ENCODE peak calls at places on chromosomes 16 and 17, in four cellular contexts. X is ovary; B is CD8-positive, alpha-beta memory T cell; U is IMR-90. M is an unnamed sample.

GRCh38 chr17:57551321-57552079 is 193.6 kb downstream of the CCDC182 start:
- DNase-seq in B (peak; percentile 20), U (no peak), X (no peak), M (no peak)

GRCh38 chr17:9670596-9670995 is 25.3 kb downstream of the USP43 start:
- DNase-seq in X (no peak), U (no peak), B (no peak), M (no peak)

GRCh38 chr16:50207652-50208051 is 54.5 kb downstream of the TENT4B start:
- DNase-seq in B (no peak), X (no peak), U (peak; percentile 72), M (no peak)

GRCh38 chr17:63039342-63039741 is 73.3 kb downstream of the TANC2 start:
- DNase-seq in U (peak; percentile 28), X (no peak), B (no peak), M (no peak)

GRCh38 chr17:1275962-1276736 is 3.3 kb upstream of the TRARG1 start:
- DNase-seq in B (peak; percentile 66), U (peak; percentile 27), X (peak; percentile 66), M (no peak)

GRCh38 chr17:42049834-42050359 is 504 bp downstream of the C17orf113 start:
- DNase-seq in X (no peak), U (no peak), B (no peak), M (no peak)

GRCh38 chr16:79662673-79663313 is 62.3 kb upstream of the MAF start:
- DNase-seq in X (no peak), B (no peak), U (no peak), M (no peak)

GRCh38 chr17:41710472-41711090 is 1.6 kb upstream of the GAST start:
- DNase-seq in X (no peak), U (peak; percentile 75), B (no peak), M (no peak)

GRCh38 chr16:1610071-1610840 is 1.6 kb downstream of the IFT140 start:
- DNase-seq in B (peak; percentile 92), X (peak; percentile 90), U (peak; percentile 73), M (no peak)

GRCh38 chr16:30805056-30805369 is 18.0 kb upstream of the ZNF629 start:
- DNase-seq in X (no peak), B (no peak), U (no peak), M (no peak)

GRCh38 chr16:67807148-67807682 is 526 bp downstream of the TSNAXIP1 start:
- DNase-seq in X (no peak), B (no peak), U (no peak), M (no peak)

GRCh38 chr16:67806428-67807147 is at the start of the genes RANBP10 and TSNAXIP1:
- DNase-seq in B (peak; percentile 96), X (peak; percentile 97), U (peak; percentile 99), M (peak; percentile 97)

GRCh38 chr16:67803894-67804293 is 2.5 kb downstream of the RANBP10 start:
- DNase-seq in X (no peak), U (no peak), B (no peak), M (no peak)

GRCh38 chr16:67805718-67806427 is 487 bp downstream of the RANBP10 start:
- DNase-seq in B (no peak), X (no peak), U (no peak), M (no peak)

DNA sequence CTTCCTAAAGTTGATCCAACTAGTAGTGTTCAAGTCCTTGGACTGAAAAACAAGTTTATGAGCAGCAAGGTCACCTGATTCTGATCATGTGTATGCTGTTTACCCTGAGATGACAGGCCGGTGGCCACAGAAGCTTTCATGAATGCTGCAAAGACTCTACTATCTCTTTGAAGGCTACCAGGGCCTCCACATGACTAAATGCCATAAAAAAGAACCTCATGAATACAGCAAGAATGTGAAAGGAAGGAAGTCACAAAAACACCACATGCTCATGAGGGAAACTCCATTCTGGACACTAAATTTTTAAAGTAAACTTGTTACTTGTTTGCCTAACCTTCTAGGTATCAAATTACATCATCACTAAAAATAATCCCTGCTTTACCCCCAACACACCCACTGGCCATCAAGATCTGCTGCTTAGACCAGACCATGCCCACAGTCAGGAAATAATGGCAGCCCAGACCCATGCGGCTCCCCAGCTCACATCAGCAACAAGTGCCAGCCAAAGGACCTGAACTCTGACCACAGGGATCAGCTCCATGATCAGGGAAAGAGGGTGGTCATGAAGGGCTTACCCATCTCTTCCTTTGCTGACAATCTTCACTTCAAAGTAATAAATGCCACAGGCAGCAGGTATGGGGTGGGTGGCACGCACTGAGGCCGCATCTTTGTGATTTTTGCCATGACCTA is 1.4 kb downstream of the RANBP10 start:
- DNase-seq in X (no peak), B (no peak), U (peak; percentile 34), M (no peak)
- H3K27ac ChIP-seq in X (no peak overlapping the region), B (no peak overlapping the region), U (no peak overlapping the region), M (no peak overlapping the region)

DNA sequence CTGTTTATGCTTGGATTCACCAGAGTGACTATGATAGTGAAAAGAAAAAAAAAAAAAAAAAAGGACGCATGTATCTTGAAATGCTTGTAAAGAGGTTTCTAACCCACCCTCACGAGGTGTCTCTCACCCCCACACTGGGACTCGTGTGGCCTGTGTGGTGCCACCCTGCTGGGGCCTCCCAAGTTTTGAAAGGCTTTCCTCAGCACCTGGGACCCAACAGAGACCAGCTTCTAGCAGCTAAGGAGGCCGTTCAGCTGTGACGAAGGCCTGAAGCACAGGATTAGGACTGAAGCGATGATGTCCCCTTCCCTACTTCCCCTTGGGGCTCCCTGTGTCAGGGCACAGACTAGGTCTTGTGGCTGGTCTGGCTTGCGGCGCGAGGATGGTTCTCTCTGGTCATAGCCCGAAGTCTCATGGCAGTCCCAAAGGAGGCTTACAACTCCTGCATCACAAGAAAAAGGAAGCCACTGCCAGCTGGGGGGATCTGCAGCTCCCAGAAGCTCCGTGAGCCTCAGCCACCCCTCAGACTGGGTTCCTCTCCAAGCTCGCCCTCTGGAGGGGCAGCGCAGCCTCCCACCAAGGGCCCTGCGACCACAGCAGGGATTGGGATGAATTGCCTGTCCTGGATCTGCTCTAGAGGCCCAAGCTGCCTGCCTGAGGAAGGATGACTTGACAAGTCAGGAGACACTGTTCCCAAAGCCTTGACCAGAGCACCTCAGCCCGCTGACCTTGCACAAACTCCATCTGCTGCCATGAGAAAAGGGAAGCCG is 27.2 kb downstream of the STH start:
- DNase-seq in X (no peak), U (no peak), B (no peak), M (no peak)
- H3K27ac ChIP-seq in X (no peak overlapping the region), U (no peak overlapping the region), B (no peak overlapping the region), M (no peak overlapping the region)

GRCh38 chr17:66957343-66957742 is 7.2 kb upstream of the CACNG4 start:
- DNase-seq in U (no peak), B (no peak), X (no peak), M (no peak)

GRCh38 chr17:66953661-66954060 is 10.8 kb upstream of the CACNG4 start:
- DNase-seq in X (no peak), B (no peak), U (no peak), M (no peak)

GRCh38 chr17:66956941-66957340 is 7.6 kb upstream of the CACNG4 start:
- DNase-seq in U (no peak), X (no peak), B (no peak), M (no peak)

GRCh38 chr17:66954632-66955031 is 9.9 kb upstream of the CACNG4 start:
- DNase-seq in X (no peak), B (no peak), U (no peak), M (no peak)

GRCh38 chr17:66955821-66956220 is 8.7 kb upstream of the CACNG4 start:
- DNase-seq in U (no peak), X (no peak), B (no peak), M (no peak)
- H3K27ac ChIP-seq in U (no peak overlapping the region), X (no peak overlapping the region), B (no peak overlapping the region), M (no peak overlapping the region)

GRCh38 chr16:15694499-15694898 is 44.5 kb downstream of the NDE1 start:
- DNase-seq in B (no peak), U (no peak), X (no peak), M (no peak)
- H3K27ac ChIP-seq in B (no peak overlapping the region), U (no peak overlapping the region), X (no peak overlapping the region), M (no peak overlapping the region)

DNA sequence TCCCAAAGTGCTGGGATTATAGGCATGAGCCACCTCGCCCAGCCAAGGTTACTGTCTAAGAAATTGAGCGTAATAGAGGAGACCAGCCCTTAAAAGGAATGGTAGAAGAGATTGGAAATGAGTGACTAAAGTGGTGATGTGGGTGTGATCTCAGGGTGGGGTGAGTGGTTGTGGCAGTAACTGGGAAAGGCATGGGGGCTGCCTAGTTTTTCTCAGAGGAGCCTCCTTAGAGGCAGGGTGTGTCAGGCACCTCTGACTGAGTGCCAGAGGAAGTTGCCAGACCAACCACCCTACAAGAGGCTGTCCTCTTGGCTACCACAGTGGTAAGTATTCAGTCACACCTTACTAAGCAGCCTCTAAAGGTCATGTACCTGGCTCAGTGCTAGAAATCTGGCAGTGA is 8.9 kb downstream of the DUS2 start:
- DNase-seq in U (no peak), B (no peak), X (no peak), M (peak; percentile 57)
- H3K27ac ChIP-seq in U (no peak overlapping the region), B (no peak overlapping the region), X (no peak overlapping the region), M (peak overlapping the region; percentile 86)